ENCODE peak calls at places on chromosomes 12 and 14, in four cellular contexts. O is CD8-positive, alpha-beta T cell; K is fibroblast of the aortic adventitia; G is uterus. C is an unnamed sample.

GRCh38 chr12:96085475-96085874 is 50.1 kb upstream of the LTA4H start:
- DNase-seq in O (no peak), K (no peak), G (no peak), C (no peak)

GRCh38 chr12:48979602-48980388 is 1.7 kb downstream of the WNT1 start:
- DNase-seq in O (no peak), K (no peak), G (no peak), C (no peak)

GRCh38 chr14:30005114-30005698 is 77.6 kb upstream of the PRKD1 start:
- DNase-seq in O (no peak), K (peak), G (no peak), C (no peak)

GRCh38 chr12:88952543-88952942 is 372.3 kb upstream of the KITLG start:
- DNase-seq in O (no peak), K (peak), G (no peak), C (no peak)

GRCh38 chr12:106954462-106955376 is 988 bp upstream of the TMEM263 start:
- DNase-seq in O (peak), K (no peak), G (peak), C (no peak)

GRCh38 chr14:55265197-55265596 is 6.0 kb upstream of the FBXO34 start:
- DNase-seq in O (no peak), K (no peak), G (no peak), C (no peak)

GRCh38 chr12:26028953-26029740 is 70.7 kb downstream of the RASSF8 start:
- DNase-seq in O (no peak), K (peak), G (no peak), C (no peak)

GRCh38 chr12:47825239-47825639 is 5.5 kb upstream of the HDAC7 start:
- DNase-seq in O (no peak), K (peak), G (peak), C (no peak)

GRCh38 chr14:95442633-95443021 is 73.8 kb downstream of the SYNE3 start:
- DNase-seq in O (peak), K (peak), G (peak), C (peak)

GRCh38 chr14:100577986-100578431 is 9.2 kb downstream of the BEGAIN start:
- DNase-seq in O (no peak), K (no peak), G (no peak), C (no peak)

GRCh38 chr12:45122776-45123380 is 72.0 kb upstream of the DBX2 start:
- DNase-seq in O (no peak), K (peak), G (no peak), C (no peak)

GRCh38 chr14:68278568-68279436 is 459.2 kb downstream of the RAD51B start:
- DNase-seq in O (no peak), K (peak), G (no peak), C (no peak)

GRCh38 chr12:11645391-11645790 is 4.1 kb upstream of the ETV6 start:
- DNase-seq in O (no peak), K (no peak), G (no peak), C (no peak)

GRCh38 chr12:76879710-76880025 is 849 bp upstream of the CSRP2 start:
- DNase-seq in O (no peak), K (no peak), G (no peak), C (no peak)

GRCh38 chr12:69540606-69541386 is 44.5 kb upstream of the CCT2 start:
- DNase-seq in O (no peak), K (peak), G (no peak), C (no peak)

GRCh38 chr14:65792208-65792905 is 379.8 kb downstream of the FUT8 start:
- DNase-seq in O (no peak), K (peak), G (no peak), C (no peak)

GRCh38 chr12:3016191-3016590 is 57.0 kb downstream of the TEAD4 start:
- DNase-seq in O (no peak), K (no peak), G (no peak), C (no peak)

GRCh38 chr12:92363295-92364146 is 217.9 kb upstream of the BTG1 start:
- DNase-seq in O (peak), K (peak), G (peak), C (no peak)

GRCh38 chr12:47813491-47814196 is 6.1 kb downstream of the HDAC7 start:
- DNase-seq in O (no peak), K (no peak), G (no peak), C (no peak)

GRCh38 chr12:114166360-114166759 is 200.2 kb upstream of the RBM19 start:
- DNase-seq in O (no peak), K (peak), G (peak), C (no peak)

GRCh38 chr14:61653507-61653906 is 41.8 kb upstream of the HIF1A start:
- DNase-seq in O (no peak), K (peak), G (peak), C (no peak)

GRCh38 chr12:96514328-96514727 is 25.0 kb downstream of the CFAP54 start:
- DNase-seq in O (no peak), K (no peak), G (no peak), C (no peak)

GRCh38 chr12:112967306-112967705 is 11.0 kb upstream of the OAS2 start:
- DNase-seq in O (no peak), K (no peak), G (no peak), C (no peak)

GRCh38 chr14:85701763-85702162 is 171.8 kb downstream of the FLRT2 start:
- DNase-seq in O (no peak), K (no peak), G (no peak), C (no peak)

GRCh38 chr12:106994579-106995220 is 7.8 kb upstream of the MTERF2 start:
- DNase-seq in O (no peak), K (peak), G (no peak), C (no peak)

GRCh38 chr14:29897181-29897580 is 30.5 kb downstream of the PRKD1 start:
- DNase-seq in O (no peak), K (no peak), G (no peak), C (no peak)

GRCh38 chr12:49365542-49365941 is 1.7 kb upstream of the SPATS2 start:
- DNase-seq in O (no peak), K (peak), G (no peak), C (no peak)

GRCh38 chr12:7645395-7646177 is 20.1 kb downstream of the APOBEC1 start:
- DNase-seq in O (no peak), K (peak), G (no peak), C (no peak)

GRCh38 chr14:59022144-59022543 is 166.3 kb upstream of the DAAM1 start:
- DNase-seq in O (no peak), K (no peak), G (no peak), C (no peak)

GRCh38 chr12:65937806-65938205 is 113.5 kb downstream of the HMGA2 start:
- DNase-seq in O (no peak), K (no peak), G (no peak), C (no peak)

GRCh38 chr12:48671231-48671856 is 10.7 kb downstream of the KANSL2 start:
- DNase-seq in O (no peak), K (peak), G (no peak), C (no peak)

GRCh38 chr12:90460681-90461080 is 494.3 kb downstream of the CCER1 start:
- DNase-seq in O (no peak), K (peak), G (no peak), C (no peak)

GRCh38 chr12:62832027-62832426 is 102.9 kb downstream of the PPM1H start:
- DNase-seq in O (no peak), K (no peak), G (no peak), C (no peak)

GRCh38 chr14:93655078-93655750 is 133.1 kb downstream of the PRIMA1 start:
- DNase-seq in O (no peak), K (peak), G (no peak), C (no peak)

GRCh38 chr12:124632510-124632909 is 65.1 kb upstream of the NCOR2 start:
- DNase-seq in O (no peak), K (peak), G (peak), C (no peak)
- TF ChIP-seq CTCF in O (no peak), K (no peak), G (no peak), C (no peak)

GRCh38 chr14:43665570-43666267 is 841.4 kb downstream of the FSCB start:
- DNase-seq in O (no peak), K (no peak), G (no peak), C (no peak)
- TF ChIP-seq CTCF in O (no peak), K (no peak), G (no peak), C (no peak)

DNA sequence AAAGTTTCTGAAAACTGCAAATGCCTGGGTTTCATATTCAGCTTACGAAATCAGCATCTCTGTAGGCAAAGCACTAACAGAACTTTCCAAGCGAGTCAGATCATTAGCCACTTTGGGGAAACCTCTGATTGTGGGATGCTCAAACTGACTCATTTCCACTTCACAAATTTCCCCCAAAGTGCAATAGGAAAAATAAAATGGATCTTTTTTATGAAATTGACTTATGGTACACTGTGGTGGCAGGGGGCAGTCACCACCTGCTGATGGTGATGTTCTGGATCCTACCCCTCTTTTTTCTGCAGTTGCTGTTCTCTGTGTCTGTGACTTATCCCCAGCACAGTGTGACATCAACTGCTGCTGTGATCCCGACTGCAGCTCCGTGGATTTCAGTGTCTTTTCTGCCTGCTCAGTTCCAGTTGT is 5.6 kb downstream of the TCTN1 start:
- DNase-seq in O (no peak), K (no peak), G (no peak), C (no peak)
- TF ChIP-seq CTCF in O (no peak), K (no peak), G (no peak), C (no peak)

DNA sequence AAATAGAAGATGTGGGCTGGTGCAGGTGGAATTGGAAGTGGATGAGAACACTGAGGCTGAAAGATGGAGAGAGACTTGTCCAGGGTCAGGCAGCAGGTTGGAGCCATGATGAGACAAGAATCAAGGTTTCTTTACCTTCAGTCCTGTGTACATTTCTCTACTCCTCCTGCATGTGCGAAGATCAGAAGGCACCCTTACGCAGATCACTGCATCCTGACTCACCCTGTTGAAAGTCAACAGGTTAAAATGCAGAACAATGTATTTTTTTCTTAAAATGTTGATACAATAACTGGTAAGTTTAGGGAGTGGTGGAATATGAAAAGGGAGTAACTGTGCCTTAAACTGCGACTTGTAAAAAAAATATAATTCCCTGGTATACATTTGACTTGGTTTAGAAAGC is 47.8 kb downstream of the TESPA1 start:
- DNase-seq in O (no peak), K (no peak), G (no peak), C (no peak)
- TF ChIP-seq CTCF in O (no peak), K (no peak), G (no peak), C (no peak)

DNA sequence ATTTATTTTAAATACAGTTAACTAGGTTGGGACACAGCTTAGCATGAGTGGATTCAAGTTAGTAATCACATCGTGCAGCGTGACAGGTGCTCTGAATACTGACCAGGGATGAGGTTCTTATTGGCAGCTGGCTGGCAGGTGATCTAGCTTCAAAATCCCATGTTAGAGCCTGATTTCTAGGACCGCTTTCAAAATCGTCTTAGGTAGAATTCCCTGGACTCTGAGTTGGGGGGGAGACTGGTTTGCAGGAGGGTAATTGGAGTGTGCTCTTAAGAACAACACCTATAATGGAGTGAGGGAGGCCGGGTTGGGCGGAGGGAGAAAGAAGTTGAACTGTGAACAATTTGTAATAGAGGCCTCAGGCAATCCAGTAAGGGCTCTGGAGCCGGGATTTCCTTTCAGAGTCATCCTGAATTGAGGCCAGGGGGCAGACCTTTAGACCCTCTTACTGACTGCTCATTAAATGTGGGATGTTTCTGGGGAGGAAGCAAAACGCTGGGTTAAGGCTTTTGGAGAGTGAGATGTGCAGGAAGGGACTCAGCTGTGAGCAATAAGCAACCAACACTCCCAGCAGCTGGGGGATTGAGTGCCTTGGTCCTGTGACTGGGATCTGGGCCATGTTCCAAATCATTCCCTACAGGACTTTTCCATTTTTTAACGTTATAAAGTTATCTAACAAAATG is 920 bp upstream of the YARS2 start:
- DNase-seq in O (no peak), K (peak), G (no peak), C (no peak)
- TF ChIP-seq CTCF in O (peak), K (no peak), G (no peak), C (no peak)

GRCh38 chr12:125203145-125203765 is 138.0 kb downstream of the AACS start:
- DNase-seq in O (no peak), K (peak), G (no peak), C (no peak)
- TF ChIP-seq CTCF in O (no peak), K (peak), G (no peak), C (no peak)

C was measured in omental fat pad.